ENCODE peak calls at places on chromosomes 4 and X, in eight cellular contexts. One of them, this sample, is unnamed.

GRCh38 chr4:142452132-142452855 is 393.8 kb downstream of the INPP4B start:
- DNase-seq in WTC11: no peak
- DNase-seq in AG09309: peak; percentile 16
- DNase-seq in ecto neural progenitor cell: no peak
- DNase-seq in GM13977: no peak
- DNase-seq in fibroblast of lung: peak; percentile 64
- DNase-seq in activated T-helper 1 cell treated with anti-CD3 and anti-CD28 coated beads, Interleukin-2, amount 50 U/mL, for 16 hours: no peak
- DNase-seq in COLO829: peak; percentile 22
- DNase-seq in this sample: no peak

GRCh38 chrX:103607385-103608304 is at the start of gene TCEAL3:
- DNase-seq in ecto neural progenitor cell: peak; percentile 82
- DNase-seq in fibroblast of lung: peak; percentile 47
- DNase-seq in WTC11: peak; percentile 48
- DNase-seq in COLO829: no peak
- DNase-seq in activated T-helper 1 cell treated with anti-CD3 and anti-CD28 coated beads, Interleukin-2, amount 50 U/mL, for 16 hours: no peak
- DNase-seq in GM13977: peak; percentile 50
- DNase-seq in AG09309: no peak
- DNase-seq in this sample: peak; percentile 35

GRCh38 chr4:41852229-41852628 is 83.0 kb upstream of the TMEM33 start:
- DNase-seq in AG09309: no peak
- DNase-seq in COLO829: no peak
- DNase-seq in fibroblast of lung: no peak
- DNase-seq in WTC11: no peak
- DNase-seq in ecto neural progenitor cell: no peak
- DNase-seq in activated T-helper 1 cell treated with anti-CD3 and anti-CD28 coated beads, Interleukin-2, amount 50 U/mL, for 16 hours: no peak
- DNase-seq in GM13977: no peak
- DNase-seq in this sample: no peak

GRCh38 chr4:148565801-148566200 is 123.6 kb upstream of the NR3C2 start:
- DNase-seq in ecto neural progenitor cell: no peak
- DNase-seq in COLO829: no peak
- DNase-seq in GM13977: no peak
- DNase-seq in activated T-helper 1 cell treated with anti-CD3 and anti-CD28 coated beads, Interleukin-2, amount 50 U/mL, for 16 hours: no peak
- DNase-seq in fibroblast of lung: no peak
- DNase-seq in AG09309: no peak
- DNase-seq in WTC11: no peak
- DNase-seq in this sample: no peak

GRCh38 chr4:80070880-80071620 is 2.0 kb downstream of the ANTXR2 start:
- DNase-seq in fibroblast of lung: peak; percentile 41
- DNase-seq in COLO829: no peak
- DNase-seq in AG09309: no peak
- DNase-seq in GM13977: no peak
- DNase-seq in activated T-helper 1 cell treated with anti-CD3 and anti-CD28 coated beads, Interleukin-2, amount 50 U/mL, for 16 hours: no peak
- DNase-seq in ecto neural progenitor cell: no peak
- DNase-seq in WTC11: no peak
- DNase-seq in this sample: no peak

GRCh38 chrX:74781507-74782034 is 143.7 kb downstream of the NEXMIF start:
- DNase-seq in fibroblast of lung: no peak
- DNase-seq in GM13977: peak; percentile 12
- DNase-seq in ecto neural progenitor cell: no peak
- DNase-seq in activated T-helper 1 cell treated with anti-CD3 and anti-CD28 coated beads, Interleukin-2, amount 50 U/mL, for 16 hours: no peak
- DNase-seq in WTC11: no peak
- DNase-seq in COLO829: no peak
- DNase-seq in AG09309: no peak
- DNase-seq in this sample: no peak

GRCh38 chr4:76067652-76068286 is 6.7 kb upstream of the ART3 start:
- DNase-seq in WTC11: peak; percentile 76
- DNase-seq in activated T-helper 1 cell treated with anti-CD3 and anti-CD28 coated beads, Interleukin-2, amount 50 U/mL, for 16 hours: peak; percentile 28
- DNase-seq in GM13977: peak; percentile 71
- DNase-seq in AG09309: peak; percentile 28
- DNase-seq in COLO829: peak; percentile 83
- DNase-seq in fibroblast of lung: peak; percentile 57
- DNase-seq in ecto neural progenitor cell: peak; percentile 58
- DNase-seq in this sample: peak; percentile 53

GRCh38 chr4:185865901-185866328 is 53.9 kb upstream of the SORBS2 start:
- DNase-seq in ecto neural progenitor cell: no peak
- DNase-seq in AG09309: no peak
- DNase-seq in COLO829: no peak
- DNase-seq in fibroblast of lung: peak; percentile 89
- DNase-seq in activated T-helper 1 cell treated with anti-CD3 and anti-CD28 coated beads, Interleukin-2, amount 50 U/mL, for 16 hours: no peak
- DNase-seq in WTC11: no peak
- DNase-seq in GM13977: no peak
- DNase-seq in this sample: no peak

GRCh38 chrX:10769696-10770619 is 149.6 kb upstream of the MID1 start:
- DNase-seq in fibroblast of lung: peak; percentile 49
- DNase-seq in ecto neural progenitor cell: no peak
- DNase-seq in WTC11: no peak
- DNase-seq in AG09309: no peak
- DNase-seq in COLO829: peak; percentile 30
- DNase-seq in GM13977: no peak
- DNase-seq in activated T-helper 1 cell treated with anti-CD3 and anti-CD28 coated beads, Interleukin-2, amount 50 U/mL, for 16 hours: no peak
- DNase-seq in this sample: no peak

GRCh38 chrX:71253253-71254091 is 468 bp downstream of the ZMYM3 start:
- DNase-seq in WTC11: peak; percentile 67
- DNase-seq in ecto neural progenitor cell: peak; percentile 67
- DNase-seq in AG09309: no peak
- DNase-seq in GM13977: peak; percentile 56
- DNase-seq in activated T-helper 1 cell treated with anti-CD3 and anti-CD28 coated beads, Interleukin-2, amount 50 U/mL, for 16 hours: peak; percentile 6
- DNase-seq in fibroblast of lung: peak; percentile 36
- DNase-seq in COLO829: peak; percentile 22
- DNase-seq in this sample: peak; percentile 1

GRCh38 chr4:18075823-18076433 is 54.4 kb upstream of the LCORL start:
- DNase-seq in GM13977: no peak
- DNase-seq in activated T-helper 1 cell treated with anti-CD3 and anti-CD28 coated beads, Interleukin-2, amount 50 U/mL, for 16 hours: no peak
- DNase-seq in AG09309: no peak
- DNase-seq in fibroblast of lung: no peak
- DNase-seq in WTC11: peak; percentile 54
- DNase-seq in ecto neural progenitor cell: no peak
- DNase-seq in COLO829: no peak
- DNase-seq in this sample: no peak

GRCh38 chr4:98506462-98507132 is 151.8 kb downstream of the TSPAN5 start:
- DNase-seq in activated T-helper 1 cell treated with anti-CD3 and anti-CD28 coated beads, Interleukin-2, amount 50 U/mL, for 16 hours: no peak
- DNase-seq in COLO829: no peak
- DNase-seq in ecto neural progenitor cell: no peak
- DNase-seq in WTC11: peak; percentile 30
- DNase-seq in fibroblast of lung: no peak
- DNase-seq in GM13977: no peak
- DNase-seq in AG09309: no peak
- DNase-seq in this sample: no peak

GRCh38 chr4:172514011-172514410 is 654.6 kb upstream of the GALNT7 start:
- DNase-seq in ecto neural progenitor cell: no peak
- DNase-seq in WTC11: no peak
- DNase-seq in activated T-helper 1 cell treated with anti-CD3 and anti-CD28 coated beads, Interleukin-2, amount 50 U/mL, for 16 hours: no peak
- DNase-seq in AG09309: no peak
- DNase-seq in GM13977: no peak
- DNase-seq in COLO829: no peak
- DNase-seq in fibroblast of lung: no peak
- DNase-seq in this sample: no peak

GRCh38 chrX:153649178-153649914 is 2.3 kb downstream of the DUSP9 start:
- DNase-seq in AG09309: no peak
- DNase-seq in fibroblast of lung: no peak
- DNase-seq in GM13977: peak; percentile 87
- DNase-seq in ecto neural progenitor cell: peak; percentile 74
- DNase-seq in activated T-helper 1 cell treated with anti-CD3 and anti-CD28 coated beads, Interleukin-2, amount 50 U/mL, for 16 hours: no peak
- DNase-seq in WTC11: peak; percentile 73
- DNase-seq in COLO829: peak; percentile 57
- DNase-seq in this sample: peak; percentile 35

GRCh38 chrX:37712458-37712857 is 26.9 kb downstream of the XK start:
- DNase-seq in ecto neural progenitor cell: no peak
- DNase-seq in fibroblast of lung: peak; percentile 53
- DNase-seq in AG09309: no peak
- DNase-seq in GM13977: no peak
- DNase-seq in COLO829: peak; percentile 6
- DNase-seq in WTC11: no peak
- DNase-seq in activated T-helper 1 cell treated with anti-CD3 and anti-CD28 coated beads, Interleukin-2, amount 50 U/mL, for 16 hours: no peak
- DNase-seq in this sample: peak; percentile 36

GRCh38 chr4:48813984-48814383 is 16.9 kb upstream of the OCIAD1 start:
- DNase-seq in COLO829: no peak
- DNase-seq in WTC11: no peak
- DNase-seq in GM13977: peak; percentile 43
- DNase-seq in fibroblast of lung: no peak
- DNase-seq in activated T-helper 1 cell treated with anti-CD3 and anti-CD28 coated beads, Interleukin-2, amount 50 U/mL, for 16 hours: no peak
- DNase-seq in ecto neural progenitor cell: no peak
- DNase-seq in AG09309: no peak
- DNase-seq in this sample: no peak

This sample was measured in SJSA1.